ENCODE peak calls at places on chromosomes 11 and 22, in four cellular contexts. L, O, P and H are unnamed samples.

GRCh38 chr11:44977493-44977984 is 26.9 kb upstream of the TP53I11 start:
- DNase-seq in L (no peak), O (no peak), P (no peak), H (no peak)

GRCh38 chr11:120128392-120129172 is 9.3 kb downstream of the TRIM29 start:
- DNase-seq in L (no peak), O (no peak), P (no peak), H (no peak)

GRCh38 chr22:31102441-31103081 is 4.8 kb downstream of the SELENOM start:
- DNase-seq in L (no peak), O (no peak), P (no peak), H (no peak)

GRCh38 chr11:20261526-20261925 is 101.3 kb upstream of the DBX1 start:
- DNase-seq in L (no peak), O (no peak), P (no peak), H (no peak)

GRCh38 chr22:24962094-24962493 is 9.6 kb downstream of the KIAA1671 start:
- DNase-seq in L (no peak), O (no peak), P (no peak), H (no peak)

GRCh38 chr11:8267831-8268529 is 4.3 kb upstream of the LMO1 start:
- DNase-seq in L (peak; percentile 48), O (no peak), P (peak; percentile 83), H (peak; percentile 36)

GRCh38 chr11:99370557-99371200 is 349.9 kb downstream of the CNTN5 start:
- DNase-seq in L (no peak), O (no peak), P (peak; percentile 61), H (no peak)

GRCh38 chr22:16964366-16964765 is 43.7 kb downstream of the GAB4 start:
- DNase-seq in L (no peak), O (no peak), P (no peak), H (no peak)

GRCh38 chr22:36493690-36494110 is 12.3 kb upstream of the TXN2 start:
- DNase-seq in L (peak; percentile 54), O (no peak), P (no peak), H (peak; percentile 70)

GRCh38 chr11:119024430-119025098 is 6.0 kb downstream of the TRAPPC4 start:
- DNase-seq in L (no peak), O (no peak), P (no peak), H (no peak)

GRCh38 chr11:120184946-120185677 is 25.7 kb upstream of the OAF start:
- DNase-seq in L (no peak), O (no peak), P (no peak), H (no peak)

GRCh38 chr22:36966851-36967535 is 52.3 kb downstream of the TST start:
- DNase-seq in L (no peak), O (no peak), P (no peak), H (no peak)

GRCh38 chr11:119222308-119222707 is 16.2 kb downstream of the CBL start:
- DNase-seq in L (no peak), O (no peak), P (peak; percentile 36), H (no peak)

GRCh38 chr11:10304495-10305261 is at the start of gene ADM:
- DNase-seq in L (peak; percentile 47), O (no peak), P (peak; percentile 65), H (peak; percentile 90)